ENCODE peak calls at places on chromosomes 6 and 20, in six cellular contexts. E is suprapubic skin, M is ovary, G is colonic mucosa, X is heart right ventricle, W is brain microvascular endothelial cell. V is an unnamed sample. For H3K27me3, the result is how much of the 10 kb centered on the place peaks cover.

GRCh38 chr6:67336014-67336413 is 1299.1 kb upstream of the ADGRB3 start:
- DNase-seq in M (no peak), G (no peak), E (no peak), X (no peak), W (no peak), V (no peak)

GRCh38 chr20:40860487-40860902 is 168.1 kb upstream of the TOP1 start:
- DNase-seq in W (peak), E (no peak), M (no peak), X (no peak), G (no peak), V (no peak)

GRCh38 chr20:58712116-58712822 is 19.7 kb downstream of the NPEPL1 start:
- DNase-seq in G (peak), E (peak), X (no peak), M (no peak), W (no peak), V (no peak)

GRCh38 chr6:158027590-158028285 is 46.1 kb downstream of the SYNJ2 start:
- DNase-seq in E (peak), G (no peak), X (no peak), W (no peak), M (no peak), V (no peak)

GRCh38 chr6:90221403-90221802 is 75.2 kb downstream of the BACH2 start:
- DNase-seq in G (no peak), W (no peak), M (no peak), E (no peak), X (no peak), V (no peak)

GRCh38 chr20:2364014-2364413 is 16.7 kb upstream of the TGM6 start:
- DNase-seq in X (no peak), W (no peak), E (no peak), M (no peak), G (no peak), V (no peak)

GRCh38 chr6:41706876-41707564 is 28.4 kb downstream of the TFEB start:
- DNase-seq in X (no peak), G (no peak), M (no peak), W (no peak), E (no peak), V (no peak)

GRCh38 chr6:134520181-134521115 is 202.5 kb upstream of the SGK1 start:
- DNase-seq in E (no peak), G (no peak), X (no peak), W (no peak), M (no peak), V (no peak)

GRCh38 chr20:24018796-24019195 is 30.2 kb upstream of the GGTLC1 start:
- DNase-seq in G (no peak), W (no peak), X (no peak), M (no peak), E (no peak), V (no peak)

DNA sequence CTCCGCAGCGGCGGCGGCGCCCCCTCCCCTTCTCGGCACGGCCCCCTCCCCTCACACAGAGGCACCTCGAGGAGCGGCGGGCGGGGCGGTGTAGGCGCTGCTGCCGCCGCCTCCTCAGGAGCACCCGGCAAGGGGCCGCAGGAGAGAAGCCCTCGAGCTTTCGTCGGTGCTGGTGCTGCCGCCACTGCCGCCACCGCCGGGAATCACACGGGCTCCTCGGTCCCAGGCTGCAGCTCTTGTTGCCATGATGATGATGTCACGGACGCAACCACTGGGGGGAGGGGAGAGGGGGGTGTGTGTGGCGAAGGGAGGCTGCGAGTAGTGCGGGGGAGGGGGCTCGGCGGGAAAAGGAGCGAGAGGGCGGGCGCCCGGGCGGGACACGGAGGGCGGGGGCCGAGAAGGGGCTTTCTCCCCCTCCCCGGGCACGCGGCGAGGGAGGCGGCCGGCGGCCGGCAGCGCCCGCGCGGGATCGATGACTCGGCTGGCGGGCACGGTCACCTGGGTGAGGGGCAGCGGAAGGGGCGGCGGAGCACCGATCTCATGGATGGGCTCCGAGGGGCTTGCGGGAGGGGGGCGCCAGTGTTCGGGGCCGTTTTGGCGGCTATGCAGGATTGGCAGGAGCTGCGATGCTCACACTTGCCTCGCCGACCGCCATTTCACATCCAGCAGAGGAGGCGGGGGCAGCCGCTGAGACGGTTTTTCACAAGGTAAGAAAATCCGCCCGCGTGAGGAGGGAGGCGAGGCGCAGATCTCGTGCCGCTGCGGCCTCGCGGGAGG is at the start of gene REV3L:
- DNase-seq in W (peak), E (peak), X (peak), G (peak), M (peak), V (peak)
- TF ChIP-seq CTCF in W (no peak), E (no peak), X (no peak), G (no peak), M (no peak), V (no peak)

DNA sequence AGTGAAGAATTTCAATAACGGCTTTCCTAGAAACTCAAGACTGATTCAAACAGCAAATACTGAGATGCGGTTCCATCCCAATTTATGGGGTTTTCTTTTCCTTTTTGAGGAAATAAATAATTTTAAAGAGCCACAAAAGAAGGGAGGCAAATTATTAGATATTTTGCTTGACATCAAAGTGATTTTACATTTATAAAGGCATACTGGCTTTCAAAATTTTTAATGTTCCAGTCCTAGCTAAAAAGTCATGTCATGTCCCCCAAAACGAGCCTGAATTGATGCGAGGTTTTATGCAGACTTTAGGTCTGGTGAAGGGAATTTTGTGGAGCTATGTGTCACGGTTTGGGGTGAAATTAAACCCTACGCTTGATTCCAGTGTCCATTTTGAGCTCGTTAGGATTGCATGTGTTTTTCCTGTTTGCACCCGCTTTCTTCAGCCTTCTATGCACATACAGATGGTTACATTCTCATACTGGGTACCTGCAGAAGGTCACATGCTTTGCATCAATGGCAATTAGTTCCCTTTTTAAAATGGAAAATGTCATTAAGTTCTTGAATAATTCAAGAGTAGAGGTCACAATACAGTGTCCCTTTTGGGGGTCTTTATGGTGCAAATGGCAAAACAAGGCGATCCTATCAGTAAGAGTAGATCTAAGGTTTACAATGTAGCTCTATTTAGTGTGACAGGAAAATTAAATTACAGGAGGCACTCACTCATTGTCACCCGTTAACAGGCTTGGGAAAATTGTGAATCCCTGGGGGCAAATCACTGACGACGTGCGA is 17.3 kb downstream of the FOXA2 start:
- DNase-seq in W (no peak), M (no peak), E (no peak), X (no peak), G (no peak), V (no peak)
- H3K4me3 ChIP-seq in W (no peak), M (no peak), E (no peak), X (no peak), G (no peak), V (no peak)

GRCh38 chr20:32607324-32607723 is 22.2 kb upstream of the NOL4L start:
- DNase-seq in W (no peak), X (no peak), E (no peak), M (no peak), G (no peak), V (no peak)
- H3K27me3 ChIP-seq in W (under half), X (under half), E (under half), M (under half), G (under half), V (under half)

GRCh38 chr6:112008482-112008881 is 45.4 kb upstream of the CCN6 start:
- DNase-seq in M (no peak), G (no peak), E (no peak), X (no peak), W (no peak), V (no peak)

GRCh38 chr6:112007254-112007653 is 46.6 kb upstream of the CCN6 start:
- DNase-seq in W (no peak), X (no peak), E (no peak), G (no peak), M (no peak), V (no peak)

GRCh38 chr6:112013051-112013450 is 40.9 kb upstream of the CCN6 start:
- DNase-seq in E (no peak), G (no peak), M (no peak), X (no peak), W (no peak), V (no peak)

GRCh38 chr6:112007805-112008204 is 46.1 kb upstream of the CCN6 start:
- DNase-seq in E (no peak), G (no peak), M (no peak), X (no peak), W (peak), V (peak)

GRCh38 chr6:112010328-112010727 is 43.6 kb upstream of the CCN6 start:
- DNase-seq in X (no peak), G (no peak), M (no peak), W (no peak), E (no peak), V (no peak)
- TF ChIP-seq CTCF in X (peak), G (no peak), M (no peak), W (peak), E (no peak), V (no peak)

DNA sequence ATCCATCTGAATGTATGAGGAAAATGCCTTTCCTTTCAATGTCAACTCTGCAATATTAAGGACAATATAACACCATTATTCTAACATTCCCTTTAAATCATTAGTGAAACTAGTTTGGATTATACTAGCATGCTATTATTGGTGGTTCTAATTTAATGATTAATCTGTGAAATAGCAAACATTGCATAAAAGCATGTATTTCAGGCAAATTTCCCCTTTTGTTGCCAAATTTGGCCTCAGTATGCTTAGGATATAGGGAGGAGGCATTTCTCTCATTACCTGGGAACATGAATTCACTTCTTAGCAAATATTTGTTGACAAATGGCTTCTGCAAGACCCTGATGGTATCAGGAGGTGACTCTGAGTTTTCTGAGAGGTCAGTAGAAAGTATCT is 1.6 kb downstream of the TPMT start:
- DNase-seq in G (no peak), E (no peak), M (no peak), W (no peak), X (no peak), V (no peak)
- H3K4me3 ChIP-seq in G (no peak), E (no peak), M (no peak), W (no peak), X (no peak), V (no peak)

DNA sequence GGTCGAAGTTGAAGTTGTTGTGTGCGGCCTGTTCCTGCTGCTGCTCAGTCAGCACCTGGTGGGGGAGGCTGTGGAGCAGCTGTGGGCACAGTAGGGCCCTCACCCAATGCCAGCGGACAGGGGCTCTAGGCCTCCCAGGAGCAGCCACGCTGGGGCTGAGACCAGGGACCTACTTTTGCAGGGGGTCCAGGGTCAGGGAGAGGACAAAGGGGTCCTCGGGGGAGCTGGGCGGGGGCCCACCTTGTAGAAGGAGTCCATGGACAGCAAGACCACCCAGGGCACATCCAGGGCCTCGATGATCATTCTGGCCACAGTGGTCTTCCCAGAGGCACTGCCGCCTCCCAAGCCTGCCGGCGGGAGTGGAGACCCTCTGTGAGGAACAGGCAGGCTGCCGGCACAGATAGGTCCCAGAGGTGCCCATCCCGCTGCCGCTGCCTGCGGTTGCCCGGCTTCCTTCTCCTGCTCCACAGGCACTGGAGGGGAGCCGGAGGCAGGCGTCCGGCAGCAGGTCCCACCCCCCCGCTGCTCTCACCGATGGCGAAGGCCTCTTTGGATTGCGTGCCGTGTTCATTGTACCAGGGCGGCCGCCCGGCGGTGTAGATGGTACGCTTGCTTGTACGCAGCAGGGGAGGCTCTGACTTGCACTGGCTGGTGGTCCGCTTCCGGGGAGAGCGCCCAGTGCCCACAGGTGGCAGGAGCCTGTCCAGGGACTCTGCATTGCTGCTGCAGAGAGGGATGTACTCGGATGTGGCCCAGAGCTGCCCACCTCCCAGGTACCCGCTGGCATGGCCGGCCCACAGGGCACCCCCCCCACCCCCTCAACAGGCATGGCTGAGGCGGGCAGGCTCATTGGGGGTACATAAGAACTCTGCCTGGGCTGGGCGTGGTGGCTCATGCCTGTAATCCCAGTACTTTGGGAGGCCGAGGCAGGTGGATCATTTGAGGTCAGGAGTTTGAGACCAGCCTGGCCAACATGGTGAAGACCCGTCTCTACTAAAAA is 10.0 kb downstream of the UCKL1 start:
- DNase-seq in X (no peak), E (no peak), G (no peak), M (peak), W (no peak), V (no peak)
- H3K27me3 ChIP-seq in X (under half), E (under half), G (under half), M (under half), W (under half), V (under half)

DNA sequence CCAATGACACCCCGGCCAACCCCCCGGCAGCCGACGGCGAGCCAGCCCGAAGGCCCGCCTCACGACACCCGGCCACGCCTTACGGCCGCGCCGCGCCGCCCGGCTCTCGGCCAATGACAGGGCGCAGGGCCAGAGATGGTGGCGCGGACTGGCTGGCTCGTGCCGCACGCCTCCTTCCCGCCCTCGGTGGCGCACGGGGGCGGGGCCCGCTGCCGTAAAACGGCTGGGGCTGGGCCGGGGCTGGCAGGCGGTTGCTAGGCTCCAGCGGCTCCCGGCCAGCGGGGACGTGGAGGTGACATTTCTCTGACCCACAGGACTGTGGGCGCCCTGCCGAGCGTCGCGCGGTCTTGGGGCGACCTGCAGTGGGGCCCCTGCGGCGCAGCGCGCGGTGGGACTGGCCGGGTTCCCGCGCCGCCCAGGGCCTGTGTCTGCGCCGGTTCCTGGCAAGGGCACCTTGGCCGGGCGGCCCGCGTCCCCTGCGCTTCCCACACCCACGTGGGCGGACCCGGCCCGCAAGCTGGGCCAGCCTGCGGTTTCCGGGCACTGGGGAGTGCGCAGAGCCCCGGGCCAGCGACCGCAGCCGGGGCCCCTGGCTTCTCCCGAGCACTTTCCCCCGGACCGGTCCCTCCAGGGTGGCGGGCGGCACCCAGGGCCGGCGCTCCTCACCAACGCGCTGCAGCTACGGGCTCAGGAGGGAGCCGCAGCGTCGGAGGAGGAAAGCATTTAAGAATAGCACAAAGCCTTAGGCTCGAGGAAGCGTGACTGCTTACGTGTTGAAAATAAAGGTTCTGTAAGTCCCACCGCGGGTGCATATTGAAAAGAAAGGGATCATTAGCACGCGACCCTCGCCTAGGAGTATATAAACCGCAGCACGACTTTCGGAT is at the start of gene MPC1:
- DNase-seq in W (peak), G (peak), M (peak), X (peak), E (peak), V (peak)
- TF ChIP-seq CTCF in W (no peak), G (no peak), M (no peak), X (no peak), E (no peak), V (no peak)

GRCh38 chr6:70563540-70563939 is 3.2 kb upstream of the SDHAF4 start:
- DNase-seq in G (no peak), X (no peak), M (no peak), E (no peak), W (peak), V (no peak)

GRCh38 chr6:70566751-70567382 is at the start of gene SDHAF4:
- DNase-seq in E (peak), M (peak), W (peak), X (peak), G (peak), V (peak)
- H3K4me3 ChIP-seq in E (peak), M (peak), W (peak), X (peak), G (peak), V (peak)

DNA sequence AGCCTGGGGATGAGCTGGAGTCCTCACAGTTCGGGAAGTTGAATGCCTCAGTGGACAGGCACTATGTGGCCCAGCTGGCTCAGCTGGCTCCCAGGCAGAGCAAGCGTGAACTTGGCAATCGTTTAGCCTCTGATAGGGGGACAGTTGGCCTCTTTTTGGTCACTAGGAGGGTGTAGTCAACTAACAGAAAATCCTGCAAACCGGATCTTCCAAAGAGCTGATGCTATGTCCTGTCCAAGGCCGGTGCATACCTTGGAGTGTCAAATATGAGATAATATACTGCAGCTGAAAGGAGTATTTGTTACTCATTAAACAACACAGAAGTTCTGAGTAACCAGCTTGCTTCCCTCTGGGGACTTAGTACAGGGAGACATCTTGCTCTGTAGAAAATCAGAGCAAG is 126.2 kb upstream of the EXOC2 start:
- DNase-seq in W (no peak), X (no peak), M (no peak), E (no peak), G (no peak), V (no peak)
- H3K27me3 ChIP-seq in W (under half), X (under half), M (under half), E (under half), G (under half), V (under half)